ENCODE peak calls at places on chromosomes 2 and 18, in four cellular contexts. B is stomach, K is right cardiac atrium, A is esophagus squamous epithelium. G is an unnamed sample.

GRCh38 chr2:164677271-164677670 is 56.0 kb upstream of the GRB14 start:
- DNase-seq in B (no peak), K (no peak), A (no peak), G (no peak)

GRCh38 chr2:210429403-210430137 is 47.0 kb downstream of the LANCL1 start:
- DNase-seq in B (no peak), K (no peak), A (no peak), G (no peak)

GRCh38 chr2:205982776-205983327 is 103.1 kb downstream of the INO80D start:
- DNase-seq in B (no peak), K (no peak), A (no peak), G (no peak)

GRCh38 chr2:200860092-200860795 is 4.2 kb downstream of the CLK1 start:
- DNase-seq in B (no peak), K (no peak), A (no peak), G (no peak)

GRCh38 chr2:216139884-216140283 is 30.7 kb downstream of the XRCC5 start:
- DNase-seq in B (peak; percentile 30), K (no peak), A (no peak), G (no peak)

GRCh38 chr2:52532956-52533355 is 1234.6 kb upstream of the CHAC2 start:
- DNase-seq in B (no peak), K (no peak), A (no peak), G (no peak)

GRCh38 chr2:133591164-133591563 is 22.9 kb upstream of the NCKAP5 start:
- DNase-seq in B (peak; percentile 42), K (peak; percentile 44), A (no peak), G (no peak)

GRCh38 chr2:96321230-96322103 is 3.6 kb upstream of the ITPRIPL1 start:
- DNase-seq in B (peak; percentile 52), K (peak; percentile 40), A (no peak), G (peak; percentile 73)

GRCh38 chr2:179768765-179769164 is 92.6 kb downstream of the ZNF385B start:
- DNase-seq in B (no peak), K (no peak), A (no peak), G (no peak)

GRCh38 chr2:195451160-195451559 is 205.9 kb upstream of the SLC39A10 start:
- DNase-seq in B (no peak), K (no peak), A (no peak), G (no peak)

GRCh38 chr2:75579186-75579585 is 18.4 kb upstream of the EVA1A start:
- DNase-seq in B (no peak), K (no peak), A (no peak), G (no peak)

GRCh38 chr18:51070545-51070944 is 40.5 kb downstream of the SMAD4 start:
- DNase-seq in B (no peak), K (no peak), A (no peak), G (no peak)

GRCh38 chr18:71324356-71324755 is 1035.5 kb downstream of the SOCS6 start:
- DNase-seq in B (no peak), K (no peak), A (no peak), G (no peak)
- H3K9me3 ChIP-seq in B (no peaks in the 10 kb centered on the region), K (no peaks in the 10 kb centered on the region), A (no peaks in the 10 kb centered on the region), G (no peaks in the 10 kb centered on the region)

GRCh38 chr2:30135541-30135940 is 11.3 kb upstream of the YPEL5 start:
- DNase-seq in B (no peak), K (no peak), A (no peak), G (no peak)
- H3K9me3 ChIP-seq in B (no peaks in the 10 kb centered on the region), K (no peaks in the 10 kb centered on the region), A (no peaks in the 10 kb centered on the region), G (no peaks in the 10 kb centered on the region)

GRCh38 chr18:12064086-12064763 is 29.4 kb upstream of the ANKRD62 start:
- DNase-seq in B (no peak), K (no peak), A (no peak), G (no peak)
- H3K9me3 ChIP-seq in B (no peaks in the 10 kb centered on the region), K (no peaks in the 10 kb centered on the region), A (no peaks in the 10 kb centered on the region), G (no peaks in the 10 kb centered on the region)

GRCh38 chr18:38487521-38487920 is 921.9 kb upstream of the CELF4 start:
- DNase-seq in B (no peak), K (no peak), A (no peak), G (no peak)
- H3K9me3 ChIP-seq in B (no peaks in the 10 kb centered on the region), K (no peaks in the 10 kb centered on the region), A (no peaks in the 10 kb centered on the region), G (no peaks in the 10 kb centered on the region)